ENCODE peak calls at places on chromosome 13, in eight cellular contexts. One of them, this sample, is unnamed.

GRCh38 chr13:58302349-58302748 is 670.8 kb downstream of the PCDH17 start:
- DNase-seq in astrocyte of the cerebellum: no peak
- DNase-seq in fibroblast of lung: no peak
- DNase-seq in heart right ventricle: no peak
- DNase-seq in cardiac muscle cell: no peak
- DNase-seq in lower leg skin: no peak
- DNase-seq in dorsolateral prefrontal cortex: no peak
- DNase-seq in colonic mucosa: no peak
- DNase-seq in this sample: no peak

GRCh38 chr13:102198418-102199322 is 203.2 kb downstream of the FGF14 start:
- DNase-seq in astrocyte of the cerebellum: no peak
- DNase-seq in fibroblast of lung: peak
- DNase-seq in heart right ventricle: no peak
- DNase-seq in cardiac muscle cell: no peak
- DNase-seq in lower leg skin: no peak
- DNase-seq in dorsolateral prefrontal cortex: no peak
- DNase-seq in colonic mucosa: no peak
- DNase-seq in this sample: no peak

GRCh38 chr13:111789011-111789410 is 277.9 kb upstream of the SOX1 start:
- DNase-seq in astrocyte of the cerebellum: no peak
- DNase-seq in fibroblast of lung: no peak
- DNase-seq in heart right ventricle: no peak
- DNase-seq in cardiac muscle cell: no peak
- DNase-seq in lower leg skin: no peak
- DNase-seq in dorsolateral prefrontal cortex: no peak
- DNase-seq in colonic mucosa: no peak
- DNase-seq in this sample: no peak

GRCh38 chr13:94327318-94327717 is 152.2 kb downstream of the DCT start:
- DNase-seq in astrocyte of the cerebellum: no peak
- DNase-seq in fibroblast of lung: peak
- DNase-seq in heart right ventricle: no peak
- DNase-seq in cardiac muscle cell: no peak
- DNase-seq in lower leg skin: no peak
- DNase-seq in dorsolateral prefrontal cortex: no peak
- DNase-seq in colonic mucosa: no peak
- DNase-seq in this sample: no peak

GRCh38 chr13:43360911-43361605 is 337.7 kb downstream of the DNAJC15 start:
- DNase-seq in astrocyte of the cerebellum: no peak
- DNase-seq in fibroblast of lung: peak
- DNase-seq in heart right ventricle: no peak
- DNase-seq in cardiac muscle cell: no peak
- DNase-seq in lower leg skin: no peak
- DNase-seq in dorsolateral prefrontal cortex: no peak
- DNase-seq in colonic mucosa: no peak
- DNase-seq in this sample: no peak

GRCh38 chr13:94761407-94761806 is 49.1 kb upstream of the SOX21 start:
- DNase-seq in astrocyte of the cerebellum: no peak
- DNase-seq in fibroblast of lung: no peak
- DNase-seq in heart right ventricle: no peak
- DNase-seq in cardiac muscle cell: no peak
- DNase-seq in lower leg skin: no peak
- DNase-seq in dorsolateral prefrontal cortex: no peak
- DNase-seq in colonic mucosa: no peak
- DNase-seq in this sample: no peak

GRCh38 chr13:108223850-108224503 is 5.8 kb downstream of the ABHD13 start:
- DNase-seq in astrocyte of the cerebellum: no peak
- DNase-seq in fibroblast of lung: no peak
- DNase-seq in heart right ventricle: no peak
- DNase-seq in cardiac muscle cell: no peak
- DNase-seq in lower leg skin: no peak
- DNase-seq in dorsolateral prefrontal cortex: no peak
- DNase-seq in colonic mucosa: no peak
- DNase-seq in this sample: no peak

GRCh38 chr13:112708560-112709240 is 18.9 kb downstream of the ATP11A start:
- DNase-seq in astrocyte of the cerebellum: no peak
- DNase-seq in fibroblast of lung: no peak
- DNase-seq in heart right ventricle: no peak
- DNase-seq in cardiac muscle cell: no peak
- DNase-seq in lower leg skin: no peak
- DNase-seq in dorsolateral prefrontal cortex: no peak
- DNase-seq in colonic mucosa: no peak
- DNase-seq in this sample: no peak

GRCh38 chr13:75076476-75076875 is 405.5 kb downstream of the TBC1D4 start:
- DNase-seq in astrocyte of the cerebellum: no peak
- DNase-seq in fibroblast of lung: peak
- DNase-seq in heart right ventricle: no peak
- DNase-seq in cardiac muscle cell: no peak
- DNase-seq in lower leg skin: no peak
- DNase-seq in dorsolateral prefrontal cortex: no peak
- DNase-seq in colonic mucosa: no peak
- DNase-seq in this sample: no peak

GRCh38 chr13:27960362-27961226 is 8.5 kb downstream of the CDX2 start:
- DNase-seq in astrocyte of the cerebellum: no peak
- DNase-seq in fibroblast of lung: no peak
- DNase-seq in heart right ventricle: peak
- DNase-seq in cardiac muscle cell: peak
- DNase-seq in lower leg skin: no peak
- DNase-seq in dorsolateral prefrontal cortex: no peak
- DNase-seq in colonic mucosa: peak
- DNase-seq in this sample: no peak

GRCh38 chr13:102020611-102021216 is 381.1 kb downstream of the FGF14 start:
- DNase-seq in astrocyte of the cerebellum: peak
- DNase-seq in fibroblast of lung: peak
- DNase-seq in heart right ventricle: no peak
- DNase-seq in cardiac muscle cell: no peak
- DNase-seq in lower leg skin: no peak
- DNase-seq in dorsolateral prefrontal cortex: no peak
- DNase-seq in colonic mucosa: no peak
- DNase-seq in this sample: no peak

GRCh38 chr13:46640843-46641242 is 87.9 kb downstream of the LRCH1 start:
- DNase-seq in astrocyte of the cerebellum: no peak
- DNase-seq in fibroblast of lung: peak
- DNase-seq in heart right ventricle: no peak
- DNase-seq in cardiac muscle cell: no peak
- DNase-seq in lower leg skin: no peak
- DNase-seq in dorsolateral prefrontal cortex: no peak
- DNase-seq in colonic mucosa: no peak
- DNase-seq in this sample: no peak

GRCh38 chr13:93745884-93746283 is 519.3 kb downstream of the GPC6 start:
- DNase-seq in astrocyte of the cerebellum: no peak
- DNase-seq in fibroblast of lung: peak
- DNase-seq in heart right ventricle: no peak
- DNase-seq in cardiac muscle cell: no peak
- DNase-seq in lower leg skin: no peak
- DNase-seq in dorsolateral prefrontal cortex: no peak
- DNase-seq in colonic mucosa: no peak
- DNase-seq in this sample: no peak

GRCh38 chr13:22162889-22163288 is 492.0 kb downstream of the FGF9 start:
- DNase-seq in astrocyte of the cerebellum: no peak
- DNase-seq in fibroblast of lung: no peak
- DNase-seq in heart right ventricle: no peak
- DNase-seq in cardiac muscle cell: no peak
- DNase-seq in lower leg skin: no peak
- DNase-seq in dorsolateral prefrontal cortex: no peak
- DNase-seq in colonic mucosa: no peak
- DNase-seq in this sample: no peak

GRCh38 chr13:105972306-105972721 is 563.1 kb downstream of the EFNB2 start:
- DNase-seq in astrocyte of the cerebellum: no peak
- DNase-seq in fibroblast of lung: no peak
- DNase-seq in heart right ventricle: no peak
- DNase-seq in cardiac muscle cell: no peak
- DNase-seq in lower leg skin: no peak
- DNase-seq in dorsolateral prefrontal cortex: no peak
- DNase-seq in colonic mucosa: peak
- DNase-seq in this sample: no peak

GRCh38 chr13:66911411-66911939 is 318.7 kb downstream of the PCDH9 start:
- DNase-seq in astrocyte of the cerebellum: no peak
- DNase-seq in fibroblast of lung: no peak
- DNase-seq in heart right ventricle: no peak
- DNase-seq in cardiac muscle cell: no peak
- DNase-seq in lower leg skin: no peak
- DNase-seq in dorsolateral prefrontal cortex: no peak
- DNase-seq in colonic mucosa: no peak
- DNase-seq in this sample: no peak

GRCh38 chr13:113364371-113364932 is 522 bp upstream of the GRTP1 start:
- DNase-seq in astrocyte of the cerebellum: no peak
- DNase-seq in fibroblast of lung: no peak
- DNase-seq in heart right ventricle: no peak
- DNase-seq in cardiac muscle cell: peak
- DNase-seq in lower leg skin: peak
- DNase-seq in dorsolateral prefrontal cortex: no peak
- DNase-seq in colonic mucosa: peak
- DNase-seq in this sample: no peak

GRCh38 chr13:39144941-39145533 is 106.8 kb downstream of the NHLRC3 start:
- DNase-seq in astrocyte of the cerebellum: peak
- DNase-seq in fibroblast of lung: peak
- DNase-seq in heart right ventricle: peak
- DNase-seq in cardiac muscle cell: peak
- DNase-seq in lower leg skin: peak
- DNase-seq in dorsolateral prefrontal cortex: peak
- DNase-seq in colonic mucosa: peak
- DNase-seq in this sample: peak

GRCh38 chr13:52686381-52686780 is 33.7 kb downstream of the SUGT1 start:
- DNase-seq in astrocyte of the cerebellum: no peak
- DNase-seq in fibroblast of lung: peak
- DNase-seq in heart right ventricle: no peak
- DNase-seq in cardiac muscle cell: no peak
- DNase-seq in lower leg skin: no peak
- DNase-seq in dorsolateral prefrontal cortex: no peak
- DNase-seq in colonic mucosa: no peak
- DNase-seq in this sample: no peak

GRCh38 chr13:44764334-44764733 is 188.2 kb upstream of the TSC22D1 start:
- DNase-seq in astrocyte of the cerebellum: no peak
- DNase-seq in fibroblast of lung: peak
- DNase-seq in heart right ventricle: no peak
- DNase-seq in cardiac muscle cell: no peak
- DNase-seq in lower leg skin: no peak
- DNase-seq in dorsolateral prefrontal cortex: no peak
- DNase-seq in colonic mucosa: peak
- DNase-seq in this sample: no peak

GRCh38 chr13:88303605-88304004 is 632.4 kb downstream of the SLITRK5 start:
- DNase-seq in astrocyte of the cerebellum: no peak
- DNase-seq in fibroblast of lung: no peak
- DNase-seq in heart right ventricle: no peak
- DNase-seq in cardiac muscle cell: no peak
- DNase-seq in lower leg skin: no peak
- DNase-seq in dorsolateral prefrontal cortex: no peak
- DNase-seq in colonic mucosa: no peak
- DNase-seq in this sample: no peak

GRCh38 chr13:29503041-29503837 is 92.2 kb downstream of the SLC7A1 start:
- DNase-seq in astrocyte of the cerebellum: no peak
- DNase-seq in fibroblast of lung: peak
- DNase-seq in heart right ventricle: no peak
- DNase-seq in cardiac muscle cell: no peak
- DNase-seq in lower leg skin: no peak
- DNase-seq in dorsolateral prefrontal cortex: no peak
- DNase-seq in colonic mucosa: no peak
- DNase-seq in this sample: no peak
- H3K4me3 ChIP-seq in astrocyte of the cerebellum: no peak
- H3K4me3 ChIP-seq in fibroblast of lung: no peak
- H3K4me3 ChIP-seq in heart right ventricle: no peak
- H3K4me3 ChIP-seq in cardiac muscle cell: no peak
- H3K4me3 ChIP-seq in lower leg skin: no peak
- H3K4me3 ChIP-seq in dorsolateral prefrontal cortex: peak
- H3K4me3 ChIP-seq in colonic mucosa: no peak
- H3K4me3 ChIP-seq in this sample: peak

GRCh38 chr13:26710166-26710565 is 50.4 kb downstream of the GPR12 start:
- DNase-seq in astrocyte of the cerebellum: no peak
- DNase-seq in fibroblast of lung: no peak
- DNase-seq in heart right ventricle: no peak
- DNase-seq in cardiac muscle cell: no peak
- DNase-seq in lower leg skin: no peak
- DNase-seq in dorsolateral prefrontal cortex: no peak
- DNase-seq in colonic mucosa: no peak
- DNase-seq in this sample: no peak

GRCh38 chr13:26709461-26709860 is 51.1 kb downstream of the GPR12 start:
- DNase-seq in astrocyte of the cerebellum: no peak
- DNase-seq in fibroblast of lung: no peak
- DNase-seq in heart right ventricle: no peak
- DNase-seq in cardiac muscle cell: no peak
- DNase-seq in lower leg skin: no peak
- DNase-seq in dorsolateral prefrontal cortex: no peak
- DNase-seq in colonic mucosa: no peak
- DNase-seq in this sample: no peak

GRCh38 chr13:26707122-26708006 is 53.2 kb downstream of the GPR12 start:
- DNase-seq in astrocyte of the cerebellum: peak
- DNase-seq in fibroblast of lung: peak
- DNase-seq in heart right ventricle: peak
- DNase-seq in cardiac muscle cell: peak
- DNase-seq in lower leg skin: no peak
- DNase-seq in dorsolateral prefrontal cortex: no peak
- DNase-seq in colonic mucosa: no peak
- DNase-seq in this sample: no peak

GRCh38 chr13:26708007-26708297 is 52.6 kb downstream of the GPR12 start:
- DNase-seq in astrocyte of the cerebellum: no peak
- DNase-seq in fibroblast of lung: no peak
- DNase-seq in heart right ventricle: no peak
- DNase-seq in cardiac muscle cell: no peak
- DNase-seq in lower leg skin: no peak
- DNase-seq in dorsolateral prefrontal cortex: no peak
- DNase-seq in colonic mucosa: no peak
- DNase-seq in this sample: no peak

GRCh38 chr13:26706381-26706780 is 54.2 kb downstream of the GPR12 start:
- DNase-seq in astrocyte of the cerebellum: no peak
- DNase-seq in fibroblast of lung: no peak
- DNase-seq in heart right ventricle: no peak
- DNase-seq in cardiac muscle cell: no peak
- DNase-seq in lower leg skin: no peak
- DNase-seq in dorsolateral prefrontal cortex: no peak
- DNase-seq in colonic mucosa: no peak
- DNase-seq in this sample: no peak
- TF ChIP-seq CTCF in astrocyte of the cerebellum: no peak
- TF ChIP-seq CTCF in fibroblast of lung: no peak
- TF ChIP-seq CTCF in heart right ventricle: no peak
- TF ChIP-seq CTCF in cardiac muscle cell: no peak
- TF ChIP-seq CTCF in lower leg skin: no peak
- TF ChIP-seq CTCF in dorsolateral prefrontal cortex: no peak
- TF ChIP-seq CTCF in colonic mucosa: no peak
- TF ChIP-seq CTCF in this sample: no peak

GRCh38 chr13:48069573-48069972 is 25.3 kb downstream of the MED4 start:
- DNase-seq in astrocyte of the cerebellum: no peak
- DNase-seq in fibroblast of lung: no peak
- DNase-seq in heart right ventricle: no peak
- DNase-seq in cardiac muscle cell: no peak
- DNase-seq in lower leg skin: no peak
- DNase-seq in dorsolateral prefrontal cortex: no peak
- DNase-seq in colonic mucosa: no peak
- DNase-seq in this sample: no peak
- H3K4me3 ChIP-seq in astrocyte of the cerebellum: no peak
- H3K4me3 ChIP-seq in fibroblast of lung: no peak
- H3K4me3 ChIP-seq in heart right ventricle: no peak
- H3K4me3 ChIP-seq in cardiac muscle cell: no peak
- H3K4me3 ChIP-seq in lower leg skin: no peak
- H3K4me3 ChIP-seq in dorsolateral prefrontal cortex: no peak
- H3K4me3 ChIP-seq in colonic mucosa: no peak
- H3K4me3 ChIP-seq in this sample: no peak

GRCh38 chr13:85590231-85590931 is 208.8 kb downstream of the SLITRK6 start:
- DNase-seq in astrocyte of the cerebellum: peak
- DNase-seq in fibroblast of lung: peak
- DNase-seq in heart right ventricle: no peak
- DNase-seq in cardiac muscle cell: no peak
- DNase-seq in lower leg skin: no peak
- DNase-seq in dorsolateral prefrontal cortex: no peak
- DNase-seq in colonic mucosa: no peak
- DNase-seq in this sample: no peak
- TF ChIP-seq CTCF in astrocyte of the cerebellum: no peak
- TF ChIP-seq CTCF in fibroblast of lung: no peak
- TF ChIP-seq CTCF in heart right ventricle: no peak
- TF ChIP-seq CTCF in cardiac muscle cell: no peak
- TF ChIP-seq CTCF in lower leg skin: no peak
- TF ChIP-seq CTCF in dorsolateral prefrontal cortex: no peak
- TF ChIP-seq CTCF in colonic mucosa: no peak
- TF ChIP-seq CTCF in this sample: no peak

This sample was measured in AG04449.